ENCODE peak calls at places on chromosome 22, in seven cellular contexts. One of them, this sample, is unnamed.
A peak's percentile ranks its signal among the peaks of the same experiment; 100 is the strongest.

GRCh38 chr22:19576460-19577421 is 52.5 kb upstream of the CLDN5 start:
- DNase-seq in K562: peak; percentile 91
- DNase-seq in H1: no peak
- DNase-seq in HepG2: no peak
- DNase-seq in HCT116: no peak
- DNase-seq in GM12878: no peak
- DNase-seq in IMR-90: peak; percentile 69
- DNase-seq in this sample: no peak

GRCh38 chr22:19604711-19605268 is 80.6 kb upstream of the CLDN5 start:
- DNase-seq in HCT116: no peak
- DNase-seq in H1: no peak
- DNase-seq in K562: peak; percentile 74
- DNase-seq in GM12878: no peak
- DNase-seq in IMR-90: no peak
- DNase-seq in HepG2: peak; percentile 27
- DNase-seq in this sample: no peak

GRCh38 chr22:49614966-49615965 is 212.4 kb downstream of the BRD1 start:
- DNase-seq in HepG2: no peak
- DNase-seq in K562: no peak
- DNase-seq in IMR-90: no peak
- DNase-seq in H1: no peak
- DNase-seq in GM12878: no peak
- DNase-seq in HCT116: no peak
- DNase-seq in this sample: no peak

GRCh38 chr22:44199866-44200265 is 19.1 kb downstream of the PARVG start:
- DNase-seq in K562: no peak
- DNase-seq in GM12878: no peak
- DNase-seq in IMR-90: no peak
- DNase-seq in HepG2: no peak
- DNase-seq in HCT116: no peak
- DNase-seq in H1: no peak
- DNase-seq in this sample: no peak

GRCh38 chr22:18114495-18114894 is 3.9 kb downstream of the TUBA8 start:
- DNase-seq in IMR-90: no peak
- DNase-seq in HCT116: no peak
- DNase-seq in K562: no peak
- DNase-seq in GM12878: no peak
- DNase-seq in H1: no peak
- DNase-seq in HepG2: no peak
- DNase-seq in this sample: no peak

GRCh38 chr22:44337658-44338004 is 24.9 kb upstream of the SHISAL1 start:
- DNase-seq in HepG2: no peak
- DNase-seq in GM12878: no peak
- DNase-seq in K562: peak; percentile 38
- DNase-seq in IMR-90: peak; percentile 75
- DNase-seq in HCT116: no peak
- DNase-seq in H1: no peak
- DNase-seq in this sample: peak; percentile 38

GRCh38 chr22:48905206-48905975 is 922.3 kb downstream of the BRD1 start:
- DNase-seq in H1: no peak
- DNase-seq in GM12878: no peak
- DNase-seq in K562: no peak
- DNase-seq in HepG2: no peak
- DNase-seq in IMR-90: no peak
- DNase-seq in HCT116: no peak
- DNase-seq in this sample: no peak

GRCh38 chr22:43209523-43209890 is 22.6 kb upstream of the TTLL12 start:
- DNase-seq in K562: no peak
- DNase-seq in HepG2: no peak
- DNase-seq in IMR-90: no peak
- DNase-seq in HCT116: no peak
- DNase-seq in H1: no peak
- DNase-seq in GM12878: no peak
- DNase-seq in this sample: no peak

GRCh38 chr22:19755722-19756287 is 4.8 kb upstream of the TBX1 start:
- DNase-seq in IMR-90: no peak
- DNase-seq in K562: no peak
- DNase-seq in HCT116: no peak
- DNase-seq in GM12878: no peak
- DNase-seq in HepG2: no peak
- DNase-seq in H1: no peak
- DNase-seq in this sample: no peak

GRCh38 chr22:27144345-27144744 is 487.0 kb downstream of the MIAT start:
- DNase-seq in HepG2: no peak
- DNase-seq in IMR-90: no peak
- DNase-seq in GM12878: no peak
- DNase-seq in HCT116: no peak
- DNase-seq in K562: no peak
- DNase-seq in H1: no peak
- DNase-seq in this sample: no peak

GRCh38 chr22:28771195-28771791 is 1.2 kb upstream of the CCDC117 start:
- DNase-seq in H1: no peak
- DNase-seq in K562: no peak
- DNase-seq in HCT116: no peak
- DNase-seq in HepG2: peak; percentile 67
- DNase-seq in GM12878: no peak
- DNase-seq in IMR-90: no peak
- DNase-seq in this sample: peak; percentile 23

GRCh38 chr22:38074181-38075104 is 9.5 kb downstream of the SLC16A8 start:
- DNase-seq in GM12878: no peak
- DNase-seq in IMR-90: peak; percentile 41
- DNase-seq in H1: peak; percentile 87
- DNase-seq in HCT116: no peak
- DNase-seq in HepG2: no peak
- DNase-seq in K562: no peak
- DNase-seq in this sample: no peak

GRCh38 chr22:37970864-37971263 is 13.5 kb downstream of the SOX10 start:
- DNase-seq in IMR-90: no peak
- DNase-seq in K562: no peak
- DNase-seq in HepG2: no peak
- DNase-seq in HCT116: no peak
- DNase-seq in H1: no peak
- DNase-seq in GM12878: no peak
- DNase-seq in this sample: no peak

GRCh38 chr22:49018601-49019000 is 809.1 kb downstream of the BRD1 start:
- DNase-seq in IMR-90: no peak
- DNase-seq in K562: no peak
- DNase-seq in HCT116: no peak
- DNase-seq in HepG2: no peak
- DNase-seq in GM12878: no peak
- DNase-seq in H1: peak; percentile 30
- DNase-seq in this sample: no peak

GRCh38 chr22:46104881-46105493 is 45.3 kb upstream of the PPARA start:
- DNase-seq in IMR-90: no peak
- DNase-seq in HCT116: no peak
- DNase-seq in GM12878: no peak
- DNase-seq in HepG2: no peak
- DNase-seq in H1: no peak
- DNase-seq in K562: no peak
- DNase-seq in this sample: no peak

GRCh38 chr22:34986461-34986977 is 79.4 kb upstream of the ISX start:
- DNase-seq in HepG2: no peak
- DNase-seq in IMR-90: no peak
- DNase-seq in HCT116: no peak
- DNase-seq in H1: no peak
- DNase-seq in K562: no peak
- DNase-seq in GM12878: no peak
- DNase-seq in this sample: no peak

GRCh38 chr22:18104566-18104965 is 6.0 kb upstream of the TUBA8 start:
- DNase-seq in HCT116: no peak
- DNase-seq in IMR-90: peak; percentile 26
- DNase-seq in GM12878: no peak
- DNase-seq in H1: no peak
- DNase-seq in HepG2: no peak
- DNase-seq in K562: no peak
- DNase-seq in this sample: no peak

GRCh38 chr22:42069801-42070516 is 653 bp downstream of the NAGA start:
- DNase-seq in H1: no peak
- DNase-seq in K562: no peak
- DNase-seq in HCT116: no peak
- DNase-seq in IMR-90: no peak
- DNase-seq in HepG2: no peak
- DNase-seq in GM12878: no peak
- DNase-seq in this sample: no peak

GRCh38 chr22:46749682-46750529 is 11.9 kb upstream of the CERK start:
- DNase-seq in IMR-90: no peak
- DNase-seq in GM12878: no peak
- DNase-seq in HepG2: no peak
- DNase-seq in K562: no peak
- DNase-seq in H1: no peak
- DNase-seq in HCT116: no peak
- DNase-seq in this sample: no peak

GRCh38 chr22:20025401-20026203 is 4.7 kb downstream of the TANGO2 start:
- DNase-seq in H1: no peak
- DNase-seq in IMR-90: no peak
- DNase-seq in HepG2: no peak
- DNase-seq in HCT116: no peak
- DNase-seq in K562: peak; percentile 94
- DNase-seq in GM12878: no peak
- DNase-seq in this sample: no peak

GRCh38 chr22:19884161-19884953 is 29.7 kb upstream of the GNB1L start:
- DNase-seq in H1: no peak
- DNase-seq in HCT116: no peak
- DNase-seq in HepG2: no peak
- DNase-seq in GM12878: no peak
- DNase-seq in K562: no peak
- DNase-seq in IMR-90: no peak
- DNase-seq in this sample: no peak

GRCh38 chr22:48428556-48429371 is 1398.9 kb downstream of the BRD1 start:
- DNase-seq in GM12878: no peak
- DNase-seq in HepG2: no peak
- DNase-seq in H1: no peak
- DNase-seq in HCT116: no peak
- DNase-seq in IMR-90: no peak
- DNase-seq in K562: no peak
- DNase-seq in this sample: no peak

GRCh38 chr22:25602924-25603323 is 38.4 kb downstream of the GRK3 start:
- DNase-seq in HepG2: no peak
- DNase-seq in K562: no peak
- DNase-seq in IMR-90: no peak
- DNase-seq in GM12878: no peak
- DNase-seq in H1: no peak
- DNase-seq in HCT116: peak; percentile 4
- DNase-seq in this sample: no peak
- H3K4me2 ChIP-seq in HepG2: no peak overlapping the region
- H3K4me2 ChIP-seq in K562: no peak overlapping the region
- H3K4me2 ChIP-seq in IMR-90: no peak overlapping the region
- H3K4me2 ChIP-seq in GM12878: no peak overlapping the region
- H3K4me2 ChIP-seq in H1: no peak overlapping the region
- H3K4me2 ChIP-seq in HCT116: peak overlapping the region; percentile 67
- H3K4me2 ChIP-seq in this sample: peak overlapping the region; percentile 10

GRCh38 chr22:39332441-39333064 is 13.1 kb upstream of the RPL3 start:
- DNase-seq in K562: no peak
- DNase-seq in HCT116: no peak
- DNase-seq in H1: no peak
- DNase-seq in IMR-90: no peak
- DNase-seq in HepG2: no peak
- DNase-seq in GM12878: peak; percentile 36
- DNase-seq in this sample: no peak
- TF ChIP-seq CEBPB in K562: no peak
- TF ChIP-seq CEBPB in HCT116: no peak
- TF ChIP-seq CEBPB in H1: no peak
- TF ChIP-seq CEBPB in IMR-90: no peak
- TF ChIP-seq CEBPB in HepG2: no peak
- TF ChIP-seq CEBPB in GM12878: no peak
- TF ChIP-seq CEBPB in this sample: no peak

GRCh38 chr22:17009640-17010291 is 1.7 kb upstream of the GAB4 start:
- DNase-seq in HCT116: no peak
- DNase-seq in K562: no peak
- DNase-seq in GM12878: no peak
- DNase-seq in HepG2: no peak
- DNase-seq in H1: peak; percentile 54
- DNase-seq in IMR-90: no peak
- DNase-seq in this sample: no peak

GRCh38 chr22:17007257-17007656 is 765 bp downstream of the GAB4 start:
- DNase-seq in GM12878: no peak
- DNase-seq in H1: peak; percentile 64
- DNase-seq in HCT116: no peak
- DNase-seq in K562: no peak
- DNase-seq in IMR-90: no peak
- DNase-seq in HepG2: no peak
- DNase-seq in this sample: no peak

GRCh38 chr22:17012267-17012666 is 4.2 kb upstream of the GAB4 start:
- DNase-seq in HepG2: no peak
- DNase-seq in K562: no peak
- DNase-seq in HCT116: no peak
- DNase-seq in IMR-90: no peak
- DNase-seq in H1: no peak
- DNase-seq in GM12878: no peak
- DNase-seq in this sample: no peak

GRCh38 chr22:17013396-17014100 is 5.5 kb upstream of the GAB4 start:
- DNase-seq in HepG2: no peak
- DNase-seq in IMR-90: no peak
- DNase-seq in HCT116: no peak
- DNase-seq in H1: no peak
- DNase-seq in K562: no peak
- DNase-seq in GM12878: no peak
- DNase-seq in this sample: no peak

DNA sequence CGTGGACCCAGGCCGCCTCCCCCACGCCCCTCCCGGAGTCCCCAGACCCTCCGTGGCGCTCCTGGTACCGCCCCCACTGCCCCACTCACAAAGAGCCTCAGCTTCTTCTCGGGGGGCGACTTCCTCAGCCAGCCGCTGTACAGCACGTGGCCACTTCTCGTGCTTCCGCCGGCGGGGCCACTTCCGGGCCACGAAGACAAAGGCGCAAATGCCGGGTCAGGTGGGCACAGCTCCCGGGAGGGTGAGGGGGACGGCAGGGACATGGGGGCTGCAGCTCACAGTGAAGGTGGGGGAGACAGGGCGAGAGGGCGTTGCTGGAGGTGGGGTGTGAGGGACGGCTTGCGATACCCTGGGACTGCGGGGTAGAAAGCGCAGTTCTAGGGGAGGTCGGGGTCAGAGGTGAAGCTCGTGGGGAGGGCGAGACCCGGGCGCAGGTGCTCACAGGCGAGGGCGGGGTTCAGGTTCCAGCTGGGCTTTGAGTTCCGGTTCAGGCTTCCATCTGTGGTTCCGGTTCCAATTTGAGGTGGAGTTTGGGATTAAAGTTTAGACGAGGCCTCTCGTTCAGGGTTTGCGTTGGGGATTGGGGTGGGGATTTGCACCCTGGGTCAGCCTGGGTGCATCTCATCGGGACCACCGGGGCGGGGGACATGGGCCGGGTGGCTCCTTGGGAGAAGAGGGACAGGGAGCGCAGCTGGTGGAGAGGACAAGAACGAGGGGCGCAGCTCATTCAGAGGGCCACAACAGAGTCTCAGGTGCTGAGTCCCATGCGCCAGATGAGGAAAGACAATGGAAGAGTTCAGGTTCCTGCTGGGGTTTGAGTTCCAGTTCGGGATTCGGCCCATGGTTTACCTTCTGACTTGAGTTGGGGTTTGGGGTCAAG is at the start of gene GAB4:
- DNase-seq in GM12878: no peak
- DNase-seq in IMR-90: no peak
- DNase-seq in K562: no peak
- DNase-seq in HCT116: no peak
- DNase-seq in HepG2: no peak
- DNase-seq in H1: peak; percentile 49
- DNase-seq in this sample: no peak
- H3K4me2 ChIP-seq in GM12878: no peak within 1 kb of the TSS
- H3K4me2 ChIP-seq in IMR-90: no peak within 1 kb of the TSS
- H3K4me2 ChIP-seq in K562: no peak within 1 kb of the TSS
- H3K4me2 ChIP-seq in HCT116: no peak within 1 kb of the TSS
- H3K4me2 ChIP-seq in HepG2: no peak within 1 kb of the TSS
- H3K4me2 ChIP-seq in H1: peak within 1 kb of the TSS; percentile 13
- H3K4me2 ChIP-seq in this sample: no peak within 1 kb of the TSS

GRCh38 chr22:31327786-31328544 is 18.2 kb downstream of the PATZ1 start:
- DNase-seq in K562: no peak
- DNase-seq in HepG2: no peak
- DNase-seq in H1: no peak
- DNase-seq in IMR-90: no peak
- DNase-seq in GM12878: no peak
- DNase-seq in HCT116: no peak
- DNase-seq in this sample: no peak
- TF ChIP-seq CEBPB in K562: no peak
- TF ChIP-seq CEBPB in HepG2: no peak
- TF ChIP-seq CEBPB in H1: no peak
- TF ChIP-seq CEBPB in IMR-90: no peak
- TF ChIP-seq CEBPB in GM12878: no peak
- TF ChIP-seq CEBPB in HCT116: no peak
- TF ChIP-seq CEBPB in this sample: no peak

This sample was measured in A549.